ENCODE peak calls at places on chromosomes 6 and 20, in six cellular contexts. M is EL, Z is DND-41, E is T-helper 1 cell, T is dorsolateral prefrontal cortex, R is NCI-H1436. A is an unnamed sample.

GRCh38 chr6:167671977-167672687 is 154.6 kb upstream of the AFDN start:
- DNase-seq in M (no peak), Z (no peak), E (no peak), T (no peak), R (no peak), A (no peak)

GRCh38 chr6:19753822-19754221 is 83.3 kb upstream of the ID4 start:
- DNase-seq in M (no peak), Z (no peak), E (no peak), T (no peak), R (no peak), A (no peak)

GRCh38 chr6:54916858-54917257 is 70.3 kb downstream of the FAM83B start:
- DNase-seq in M (peak; percentile 66), Z (no peak), E (no peak), T (no peak), R (no peak), A (no peak)

GRCh38 chr6:170179925-170180324 is 111.0 kb downstream of the DLL1 start:
- DNase-seq in M (no peak), Z (no peak), E (no peak), T (peak; percentile 29), R (no peak), A (no peak)

GRCh38 chr6:41071501-41071922 is 644 bp downstream of the OARD1 start:
- DNase-seq in M (no peak), Z (no peak), E (no peak), T (no peak), R (no peak), A (no peak)

GRCh38 chr6:147178355-147178754 is 25.9 kb upstream of the STXBP5 start:
- DNase-seq in M (no peak), Z (no peak), E (no peak), T (no peak), R (no peak), A (no peak)

GRCh38 chr20:21435576-21435975 is 38.2 kb upstream of the NKX2-4 start:
- DNase-seq in M (peak; percentile 39), Z (no peak), E (no peak), T (no peak), R (no peak), A (no peak)

GRCh38 chr6:25713802-25714201 is 40.7 kb upstream of the SLC17A4 start:
- DNase-seq in M (no peak), Z (no peak), E (no peak), T (no peak), R (peak; percentile 21), A (no peak)

GRCh38 chr6:158639056-158639455 is 5.5 kb downstream of the DYNLT1 start:
- DNase-seq in M (no peak), Z (no peak), E (no peak), T (no peak), R (no peak), A (no peak)

GRCh38 chr20:62197801-62198200 is 15.0 kb downstream of the MTG2 start:
- DNase-seq in M (no peak), Z (no peak), E (no peak), T (no peak), R (no peak), A (no peak)

GRCh38 chr6:11754625-11755289 is 23.8 kb downstream of the ADTRP start:
- DNase-seq in M (peak; percentile 21), Z (no peak), E (no peak), T (no peak), R (no peak), A (no peak)

GRCh38 chr20:20303742-20304141 is 64.2 kb upstream of the INSM1 start:
- DNase-seq in M (no peak), Z (no peak), E (no peak), T (no peak), R (no peak), A (no peak)